ENCODE peak calls at places on chromosomes 3 and 15, in six cellular contexts. T is activated T-cell treated with anti-CD3 and anti-CD28 coated beads, Interleukin-2, amount 50 U/mL, for 72 hours; Z is skeletal muscle cell; J is cardiac septum; R is GM10248; M is GM23248. U is an unnamed sample.

GRCh38 chr3:161552984-161553383 is 56.4 kb downstream of the OTOL1 start:
- DNase-seq in T (no peak), R (no peak), J (no peak), M (no peak), Z (no peak), U (no peak)

GRCh38 chr3:192901435-192901834 is 16.2 kb downstream of the MB21D2 start:
- DNase-seq in T (no peak), J (no peak), R (no peak), M (peak; percentile 96), Z (peak; percentile 84), U (no peak)

GRCh38 chr3:129908417-129908816 is 14.9 kb upstream of the TMCC1 start:
- DNase-seq in R (no peak), T (no peak), M (no peak), J (no peak), Z (no peak), U (no peak)

GRCh38 chr3:126490619-126491018 is 14.9 kb upstream of the ZXDC start:
- DNase-seq in R (no peak), Z (no peak), M (no peak), T (no peak), J (no peak), U (no peak)

GRCh38 chr15:74201656-74202420 is 749 bp downstream of the STRA6 start:
- DNase-seq in J (no peak), R (no peak), M (no peak), T (no peak), Z (no peak), U (no peak)

GRCh38 chr3:15279671-15280402 is 52.5 kb downstream of the SH3BP5 start:
- DNase-seq in T (no peak), J (peak; percentile 36), M (peak; percentile 46), R (no peak), Z (no peak), U (no peak)

GRCh38 chr15:31803388-31803884 is 226.9 kb upstream of the CHRNA7 start:
- DNase-seq in Z (no peak), T (no peak), J (no peak), M (peak; percentile 45), R (no peak), U (no peak)

GRCh38 chr3:170470063-170471006 is 51.7 kb downstream of the CLDN11 start:
- DNase-seq in R (no peak), M (peak; percentile 60), Z (peak; percentile 48), T (no peak), J (no peak), U (no peak)

GRCh38 chr15:99703603-99704443 is 29.4 kb downstream of the LYSMD4 start:
- DNase-seq in M (peak; percentile 93), J (no peak), Z (peak; percentile 70), R (peak; percentile 43), T (no peak), U (no peak)

GRCh38 chr3:10145685-10146084 is 4.1 kb downstream of the VHL start:
- DNase-seq in J (no peak), M (no peak), Z (no peak), R (no peak), T (no peak), U (no peak)

GRCh38 chr3:165233521-165234195 is 37.5 kb upstream of the SLITRK3 start:
- DNase-seq in Z (no peak), R (no peak), M (no peak), T (no peak), J (no peak), U (no peak)

GRCh38 chr3:39192490-39193092 is at the start of gene XIRP1:
- DNase-seq in R (no peak), J (no peak), M (no peak), Z (no peak), T (peak; percentile 61), U (no peak)